ENCODE peak calls at places on chromosomes 2 and 18, in seven cellular contexts. One of them, this sample, is unnamed.
A peak's percentile ranks its signal among the peaks of the same experiment; 100 is the strongest.

GRCh38 chr2:129849559-129850160 is 129.8 kb upstream of the RAB6C start:
- DNase-seq in HCT116: peak; percentile 74
- DNase-seq in HepG2: peak; percentile 69
- DNase-seq in K562: peak; percentile 42
- DNase-seq in T47D: peak; percentile 76
- DNase-seq in H1: no peak
- DNase-seq in GM12878: peak; percentile 40
- DNase-seq in this sample: peak; percentile 60

GRCh38 chr2:205283721-205284270 is 398.5 kb upstream of the NRP2 start:
- DNase-seq in HCT116: no peak
- DNase-seq in HepG2: no peak
- DNase-seq in K562: no peak
- DNase-seq in T47D: no peak
- DNase-seq in H1: no peak
- DNase-seq in GM12878: no peak
- DNase-seq in this sample: no peak

GRCh38 chr2:129233751-129234406 is 745.6 kb upstream of the RAB6C start:
- DNase-seq in HCT116: no peak
- DNase-seq in HepG2: no peak
- DNase-seq in K562: no peak
- DNase-seq in T47D: peak; percentile 78
- DNase-seq in H1: no peak
- DNase-seq in GM12878: no peak
- DNase-seq in this sample: peak; percentile 17

GRCh38 chr2:214465386-214466146 is 54.7 kb downstream of the VWC2L start:
- DNase-seq in HCT116: no peak
- DNase-seq in HepG2: peak; percentile 13
- DNase-seq in K562: no peak
- DNase-seq in T47D: peak; percentile 48
- DNase-seq in H1: no peak
- DNase-seq in GM12878: no peak
- DNase-seq in this sample: no peak

GRCh38 chr2:129481306-129482219 is 497.9 kb upstream of the RAB6C start:
- DNase-seq in HCT116: no peak
- DNase-seq in HepG2: no peak
- DNase-seq in K562: no peak
- DNase-seq in T47D: no peak
- DNase-seq in H1: peak; percentile 14
- DNase-seq in GM12878: no peak
- DNase-seq in this sample: no peak

GRCh38 chr18:77165489-77166415 is 33.2 kb upstream of the MBP start:
- DNase-seq in HCT116: no peak
- DNase-seq in HepG2: no peak
- DNase-seq in K562: no peak
- DNase-seq in T47D: no peak
- DNase-seq in H1: no peak
- DNase-seq in GM12878: no peak
- DNase-seq in this sample: no peak

GRCh38 chr2:143808166-143808565 is 678.9 kb downstream of the ARHGAP15 start:
- DNase-seq in HCT116: no peak
- DNase-seq in HepG2: no peak
- DNase-seq in K562: no peak
- DNase-seq in T47D: no peak
- DNase-seq in H1: no peak
- DNase-seq in GM12878: no peak
- DNase-seq in this sample: no peak

GRCh38 chr2:189379287-189379630 is 62.0 kb upstream of the WDR75 start:
- DNase-seq in HCT116: no peak
- DNase-seq in HepG2: no peak
- DNase-seq in K562: no peak
- DNase-seq in T47D: no peak
- DNase-seq in H1: no peak
- DNase-seq in GM12878: no peak
- DNase-seq in this sample: no peak

GRCh38 chr18:57241869-57242268 is 95.0 kb downstream of the BOD1L2 start:
- DNase-seq in HCT116: no peak
- DNase-seq in HepG2: no peak
- DNase-seq in K562: no peak
- DNase-seq in T47D: no peak
- DNase-seq in H1: no peak
- DNase-seq in GM12878: no peak
- DNase-seq in this sample: no peak

GRCh38 chr2:239597216-239597615 is 196.4 kb upstream of the HDAC4 start:
- DNase-seq in HCT116: no peak
- DNase-seq in HepG2: no peak
- DNase-seq in K562: no peak
- DNase-seq in T47D: no peak
- DNase-seq in H1: no peak
- DNase-seq in GM12878: no peak
- DNase-seq in this sample: no peak

GRCh38 chr18:51007787-51008134 is 22.3 kb upstream of the SMAD4 start:
- DNase-seq in HCT116: no peak
- DNase-seq in HepG2: no peak
- DNase-seq in K562: no peak
- DNase-seq in T47D: no peak
- DNase-seq in H1: no peak
- DNase-seq in GM12878: no peak
- DNase-seq in this sample: no peak

DNA sequence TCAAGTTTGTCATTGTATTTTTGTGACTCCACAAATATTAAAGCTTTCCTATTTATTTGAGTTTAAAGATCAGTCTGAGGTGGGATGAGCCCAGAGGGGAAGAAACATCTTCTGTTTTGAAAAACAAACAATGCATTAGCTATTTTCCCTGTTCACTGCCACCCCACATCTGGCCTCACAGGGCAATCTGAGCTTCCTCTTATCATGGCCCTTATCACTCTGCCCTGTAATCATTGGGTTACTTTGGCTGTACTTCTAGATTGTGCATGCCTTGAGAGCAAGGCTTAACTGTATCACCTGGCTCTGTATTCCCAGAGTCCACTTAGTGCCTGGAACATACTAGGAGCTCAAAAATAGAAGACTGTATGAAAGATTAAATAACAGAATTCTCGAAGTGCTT is 241.6 kb upstream of the NT5C1B start:
- DNase-seq in HCT116: no peak
- DNase-seq in HepG2: peak; percentile 69
- DNase-seq in K562: no peak
- DNase-seq in T47D: no peak
- DNase-seq in H1: no peak
- DNase-seq in GM12878: no peak
- DNase-seq in this sample: peak; percentile 11
- TF ChIP-seq JUND in HCT116: no peak
- TF ChIP-seq JUND in HepG2: peak; percentile 33
- TF ChIP-seq JUND in K562: no peak
- TF ChIP-seq JUND in T47D: no peak
- TF ChIP-seq JUND in H1: no peak
- TF ChIP-seq JUND in GM12878: no peak
- TF ChIP-seq JUND in this sample: no peak

DNA sequence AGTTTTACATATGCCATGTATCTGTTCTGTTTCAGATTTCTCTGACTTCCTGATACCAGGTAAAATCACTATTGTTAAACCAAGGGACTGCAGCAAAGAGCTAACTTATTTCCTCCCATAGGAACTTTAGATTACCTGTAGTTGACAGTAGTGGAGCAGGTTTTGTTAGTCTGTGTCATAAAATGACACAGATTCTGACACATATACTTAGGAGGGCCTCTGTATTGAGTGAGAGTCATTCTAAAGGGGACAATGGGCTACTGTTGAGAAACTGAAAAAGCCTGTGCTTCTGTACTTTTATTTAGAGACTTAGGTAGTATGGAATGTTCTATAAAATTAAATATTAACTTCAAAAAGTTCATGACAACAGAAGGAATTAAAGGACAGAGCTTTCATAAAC is 48.2 kb downstream of the KCMF1 start:
- DNase-seq in HCT116: peak; percentile 43
- DNase-seq in HepG2: peak; percentile 88
- DNase-seq in K562: no peak
- DNase-seq in T47D: peak; percentile 33
- DNase-seq in H1: no peak
- DNase-seq in GM12878: no peak
- DNase-seq in this sample: no peak
- TF ChIP-seq JUND in HCT116: peak; percentile 39
- TF ChIP-seq JUND in HepG2: no peak
- TF ChIP-seq JUND in K562: no peak
- TF ChIP-seq JUND in T47D: no peak
- TF ChIP-seq JUND in H1: no peak
- TF ChIP-seq JUND in GM12878: no peak
- TF ChIP-seq JUND in this sample: no peak

GRCh38 chr2:58651930-58652329 is 410.8 kb upstream of the FANCL start:
- DNase-seq in HCT116: no peak
- DNase-seq in HepG2: no peak
- DNase-seq in K562: no peak
- DNase-seq in T47D: no peak
- DNase-seq in H1: no peak
- DNase-seq in GM12878: no peak
- DNase-seq in this sample: no peak

GRCh38 chr2:58660046-58660445 is 418.9 kb upstream of the FANCL start:
- DNase-seq in HCT116: no peak
- DNase-seq in HepG2: no peak
- DNase-seq in K562: no peak
- DNase-seq in T47D: no peak
- DNase-seq in H1: no peak
- DNase-seq in GM12878: no peak
- DNase-seq in this sample: no peak

GRCh38 chr2:58650781-58651180 is 409.7 kb upstream of the FANCL start:
- DNase-seq in HCT116: no peak
- DNase-seq in HepG2: no peak
- DNase-seq in K562: no peak
- DNase-seq in T47D: no peak
- DNase-seq in H1: no peak
- DNase-seq in GM12878: no peak
- DNase-seq in this sample: no peak

GRCh38 chr2:58649746-58650145 is 408.6 kb upstream of the FANCL start:
- DNase-seq in HCT116: no peak
- DNase-seq in HepG2: no peak
- DNase-seq in K562: no peak
- DNase-seq in T47D: no peak
- DNase-seq in H1: no peak
- DNase-seq in GM12878: no peak
- DNase-seq in this sample: no peak

DNA sequence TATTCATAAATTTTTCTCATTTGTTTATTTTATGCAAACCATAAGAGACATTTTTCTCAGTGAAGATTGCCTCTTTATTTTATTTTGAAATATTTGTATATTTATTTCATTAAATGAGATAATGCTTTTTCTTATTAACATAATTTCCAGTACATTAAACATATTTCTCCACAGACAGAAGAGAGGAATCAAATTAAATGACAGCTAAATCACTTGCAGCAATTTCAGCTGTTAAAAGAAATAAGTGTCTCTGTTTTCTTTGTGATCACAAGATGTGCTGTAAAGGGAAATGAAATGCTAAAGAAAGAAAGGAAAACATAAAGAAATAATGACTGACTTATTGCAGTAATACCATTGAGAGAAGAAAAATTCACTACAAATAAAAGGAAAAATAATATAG is 414.0 kb upstream of the FANCL start:
- DNase-seq in HCT116: no peak
- DNase-seq in HepG2: no peak
- DNase-seq in K562: no peak
- DNase-seq in T47D: no peak
- DNase-seq in H1: no peak
- DNase-seq in GM12878: no peak
- DNase-seq in this sample: no peak
- TF ChIP-seq JUND in HCT116: no peak
- TF ChIP-seq JUND in HepG2: no peak
- TF ChIP-seq JUND in K562: no peak
- TF ChIP-seq JUND in T47D: no peak
- TF ChIP-seq JUND in H1: no peak
- TF ChIP-seq JUND in GM12878: no peak
- TF ChIP-seq JUND in this sample: no peak

GRCh38 chr2:120253021-120253882 is 600 bp downstream of the RALB start:
- DNase-seq in HCT116: no peak
- DNase-seq in HepG2: peak; percentile 72
- DNase-seq in K562: peak; percentile 79
- DNase-seq in T47D: peak; percentile 80
- DNase-seq in H1: peak; percentile 80
- DNase-seq in GM12878: no peak
- DNase-seq in this sample: peak; percentile 88
- TF ChIP-seq JUND in HCT116: no peak
- TF ChIP-seq JUND in HepG2: no peak
- TF ChIP-seq JUND in K562: peak; percentile 51
- TF ChIP-seq JUND in T47D: no peak
- TF ChIP-seq JUND in H1: no peak
- TF ChIP-seq JUND in GM12878: no peak
- TF ChIP-seq JUND in this sample: no peak

GRCh38 chr2:227536445-227536844 is 62.2 kb upstream of the SCYGR2 start:
- DNase-seq in HCT116: no peak
- DNase-seq in HepG2: peak; percentile 3
- DNase-seq in K562: no peak
- DNase-seq in T47D: peak; percentile 4
- DNase-seq in H1: no peak
- DNase-seq in GM12878: no peak
- DNase-seq in this sample: peak; percentile 25
- TF ChIP-seq JUND in HCT116: no peak
- TF ChIP-seq JUND in HepG2: no peak
- TF ChIP-seq JUND in K562: no peak
- TF ChIP-seq JUND in T47D: no peak
- TF ChIP-seq JUND in H1: no peak
- TF ChIP-seq JUND in GM12878: no peak
- TF ChIP-seq JUND in this sample: no peak

GRCh38 chr2:19176172-19176852 is 182.1 kb downstream of the OSR1 start:
- DNase-seq in HCT116: no peak
- DNase-seq in HepG2: no peak
- DNase-seq in K562: no peak
- DNase-seq in T47D: no peak
- DNase-seq in H1: no peak
- DNase-seq in GM12878: no peak
- DNase-seq in this sample: no peak

GRCh38 chr2:19176977-19177376 is 181.4 kb downstream of the OSR1 start:
- DNase-seq in HCT116: no peak
- DNase-seq in HepG2: no peak
- DNase-seq in K562: no peak
- DNase-seq in T47D: peak; percentile 8
- DNase-seq in H1: no peak
- DNase-seq in GM12878: no peak
- DNase-seq in this sample: no peak

DNA sequence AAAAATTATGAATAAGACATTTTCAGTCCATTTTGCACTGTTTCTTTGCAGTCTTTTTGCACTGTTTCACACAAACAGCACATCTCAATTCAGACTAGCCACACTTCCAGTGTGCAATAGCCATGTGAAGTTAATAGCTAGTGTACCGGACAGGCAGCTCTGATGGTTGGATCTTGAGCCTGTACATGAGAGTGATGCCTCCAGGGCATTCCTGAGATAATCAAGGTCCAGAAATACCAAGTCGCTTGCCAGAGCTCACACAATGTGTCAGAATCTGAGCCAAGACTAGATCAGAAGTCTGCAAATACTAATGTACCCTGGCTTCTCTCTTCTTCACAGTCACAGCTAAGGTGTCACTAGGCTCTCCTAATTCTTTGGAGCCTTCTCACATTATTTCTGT is 180.2 kb downstream of the OSR1 start:
- DNase-seq in HCT116: no peak
- DNase-seq in HepG2: no peak
- DNase-seq in K562: no peak
- DNase-seq in T47D: peak; percentile 62
- DNase-seq in H1: no peak
- DNase-seq in GM12878: no peak
- DNase-seq in this sample: no peak
- TF ChIP-seq JUND in HCT116: no peak
- TF ChIP-seq JUND in HepG2: no peak
- TF ChIP-seq JUND in K562: no peak
- TF ChIP-seq JUND in T47D: no peak
- TF ChIP-seq JUND in H1: no peak
- TF ChIP-seq JUND in GM12878: no peak
- TF ChIP-seq JUND in this sample: no peak